ENCODE peak calls at places on chromosomes 12 and 14, in five cellular contexts. F is ovary, V is hepatocyte, S is GM06990, U is uterus. J is an unnamed sample.

GRCh38 chr12:45994736-45995135 is 4.4 kb upstream of the SCAF11 start:
- DNase-seq in V (no peak), U (no peak), F (no peak), S (no peak), J (no peak)

GRCh38 chr12:3544296-3544965 is 53.4 kb downstream of the PRMT8 start:
- DNase-seq in F (no peak), U (no peak), S (no peak), V (peak; percentile 20), J (no peak)

GRCh38 chr12:24854908-24855307 is 94.0 kb downstream of the BCAT1 start:
- DNase-seq in V (no peak), F (no peak), U (no peak), S (no peak), J (no peak)

GRCh38 chr12:63915105-63915830 is 70.8 kb downstream of the SRGAP1 start:
- DNase-seq in V (no peak), S (no peak), U (no peak), F (no peak), J (no peak)

GRCh38 chr14:45135181-45135580 is 549 bp upstream of the FANCM start:
- DNase-seq in F (no peak), U (no peak), V (peak; percentile 8), S (peak; percentile 19), J (no peak)

GRCh38 chr14:95363468-95363954 is 43.8 kb upstream of the CLMN start:
- DNase-seq in V (no peak), F (no peak), U (no peak), S (peak; percentile 28), J (no peak)

GRCh38 chr12:91222746-91223145 is 40.1 kb upstream of the DCN start:
- DNase-seq in U (no peak), F (no peak), V (no peak), S (no peak), J (no peak)

GRCh38 chr12:116125981-116126566 is 151.4 kb downstream of the MED13L start:
- DNase-seq in U (no peak), F (no peak), S (no peak), V (no peak), J (no peak)

GRCh38 chr12:6935551-6936377 is 7.9 kb upstream of the RNU7-1 start:
- DNase-seq in F (no peak), U (no peak), S (no peak), V (no peak), J (no peak)

GRCh38 chr14:76502219-76502618 is 126.3 kb downstream of the ESRRB start:
- DNase-seq in U (no peak), F (no peak), V (no peak), S (no peak), J (no peak)

GRCh38 chr14:96239759-96240158 is 16.3 kb upstream of the BDKRB1 start:
- DNase-seq in V (peak; percentile 80), U (no peak), F (no peak), S (no peak), J (no peak)

GRCh38 chr12:118188690-118189371 is 52.9 kb downstream of the PEBP1 start:
- DNase-seq in S (no peak), U (peak; percentile 60), F (peak; percentile 81), V (no peak), J (no peak)

GRCh38 chr14:67444395-67444794 is 32.4 kb upstream of the PLEK2 start:
- DNase-seq in S (no peak), F (no peak), U (no peak), V (no peak), J (no peak)

GRCh38 chr14:24607081-24607480 is 2.4 kb downstream of the GZMH start:
- DNase-seq in S (no peak), V (no peak), F (no peak), U (no peak), J (no peak)

GRCh38 chr12:65277994-65278575 is 398 bp upstream of the MSRB3 start:
- DNase-seq in U (no peak), S (peak; percentile 4), F (no peak), V (peak; percentile 7), J (no peak)

GRCh38 chr14:105255021-105255507 is 6.7 kb downstream of the BTBD6 start:
- DNase-seq in V (no peak), F (no peak), S (no peak), U (no peak), J (no peak)

GRCh38 chr12:105922670-105923102 is 216.1 kb downstream of the NUAK1 start:
- DNase-seq in U (no peak), V (no peak), S (no peak), F (no peak), J (no peak)

GRCh38 chr12:49973361-49973830 is 649 bp downstream of the AQP6 start:
- DNase-seq in U (no peak), F (no peak), S (no peak), V (no peak), J (no peak)

GRCh38 chr12:57454566-57455373 is at the start of gene INHBE:
- DNase-seq in U (no peak), S (no peak), V (peak; percentile 83), F (no peak), J (no peak)

DNA sequence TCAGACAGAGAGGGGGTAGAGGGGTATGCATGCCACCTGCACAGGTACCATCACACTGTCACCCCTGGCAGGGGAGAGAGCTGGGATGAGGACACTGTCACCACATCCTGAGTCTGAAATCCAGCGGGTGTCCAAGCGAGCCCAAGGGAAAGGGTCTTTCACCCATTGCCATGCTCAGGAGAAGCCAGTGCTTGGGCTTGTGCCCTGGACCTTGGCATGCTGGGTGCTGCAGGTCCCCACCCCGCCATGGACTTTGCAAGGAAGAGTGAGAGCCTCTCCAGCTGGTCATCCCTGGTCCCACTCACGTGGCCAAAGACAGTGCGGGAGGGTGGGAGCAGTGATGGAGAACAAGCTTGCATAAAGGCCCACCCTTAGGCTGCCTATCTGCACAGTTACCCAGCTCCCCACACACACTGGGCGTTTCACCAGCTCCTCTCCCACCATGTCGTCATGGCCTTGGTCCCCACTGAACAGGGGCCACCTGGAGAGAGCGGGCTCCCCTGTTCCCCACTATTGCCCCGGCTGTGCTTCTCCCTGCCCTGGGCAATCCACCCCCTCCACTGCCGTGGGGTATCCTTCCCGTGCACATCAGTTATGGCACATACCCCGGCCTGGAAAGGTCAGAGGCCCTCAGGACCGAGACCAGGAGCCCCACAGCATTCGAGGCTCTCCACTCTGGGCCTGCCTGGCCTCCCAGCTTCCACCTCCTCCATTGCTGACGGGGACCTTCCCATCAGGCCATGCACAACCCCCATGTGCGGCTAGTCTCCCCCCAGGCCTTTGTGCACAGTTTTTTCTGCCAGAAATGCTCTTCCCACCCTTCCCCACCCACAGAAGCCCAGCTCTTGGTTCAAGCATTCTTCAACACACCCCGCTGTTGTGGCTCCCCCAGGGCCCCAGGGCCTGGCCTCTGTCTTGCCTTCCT is 58.6 kb upstream of the BCL11B start:
- DNase-seq in U (no peak), S (no peak), F (no peak), V (no peak), J (no peak)
- H3K27me3 ChIP-seq in U (no peaks in the 10 kb centered on the region), S (no peaks in the 10 kb centered on the region), F (no peaks in the 10 kb centered on the region), V (no peaks in the 10 kb centered on the region), J (no peaks in the 10 kb centered on the region)

GRCh38 chr14:99384446-99385417 is 95.9 kb downstream of the SETD3 start:
- DNase-seq in F (no peak), U (no peak), S (no peak), V (no peak), J (no peak)
- H3K27me3 ChIP-seq in F (no peaks in the 10 kb centered on the region), U (no peaks in the 10 kb centered on the region), S (no peaks in the 10 kb centered on the region), V (no peaks in the 10 kb centered on the region), J (no peaks in the 10 kb centered on the region)

DNA sequence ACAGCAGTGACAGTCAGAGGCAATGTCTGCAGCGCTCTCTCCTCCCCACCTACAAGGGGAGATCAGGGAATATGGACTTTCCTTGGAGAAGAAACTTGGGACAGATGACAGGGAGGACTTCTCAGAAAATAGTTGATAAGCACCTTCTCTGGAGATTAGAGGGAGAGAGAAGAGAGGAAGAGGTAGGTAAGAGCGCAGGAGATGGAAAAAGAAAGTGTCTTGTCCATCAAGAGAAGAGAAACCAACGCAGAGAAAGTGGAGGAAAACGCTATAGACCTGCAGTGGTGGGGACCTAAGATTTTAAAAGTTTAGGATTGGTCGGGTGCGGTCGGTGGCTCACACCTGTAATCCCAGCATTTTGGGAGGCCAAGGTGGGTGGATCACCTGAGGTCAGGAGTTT is 15.5 kb upstream of the SMUG1 start:
- DNase-seq in U (no peak), V (no peak), S (no peak), F (no peak), J (no peak)
- H3K27me3 ChIP-seq in U (no peaks in the 10 kb centered on the region), V (peaks cover 22% of the 10 kb centered on the region), S (peaks cover 4% of the 10 kb centered on the region), F (no peaks in the 10 kb centered on the region), J (no peaks in the 10 kb centered on the region)

GRCh38 chr14:60487211-60487610 is 1.3 kb upstream of the C14orf39 start:
- DNase-seq in S (no peak), V (no peak), F (no peak), U (no peak), J (no peak)

GRCh38 chr14:60485057-60485599 is 735 bp downstream of the C14orf39 start:
- DNase-seq in S (no peak), V (no peak), F (no peak), U (no peak), J (no peak)

GRCh38 chr14:60485600-60486251 is at the start of gene C14orf39:
- DNase-seq in F (peak; percentile 56), U (no peak), S (peak; percentile 16), V (peak; percentile 76), J (no peak)

GRCh38 chr14:60490270-60490669 is 4.4 kb upstream of the C14orf39 start:
- DNase-seq in V (no peak), U (no peak), S (no peak), F (no peak), J (no peak)

DNA sequence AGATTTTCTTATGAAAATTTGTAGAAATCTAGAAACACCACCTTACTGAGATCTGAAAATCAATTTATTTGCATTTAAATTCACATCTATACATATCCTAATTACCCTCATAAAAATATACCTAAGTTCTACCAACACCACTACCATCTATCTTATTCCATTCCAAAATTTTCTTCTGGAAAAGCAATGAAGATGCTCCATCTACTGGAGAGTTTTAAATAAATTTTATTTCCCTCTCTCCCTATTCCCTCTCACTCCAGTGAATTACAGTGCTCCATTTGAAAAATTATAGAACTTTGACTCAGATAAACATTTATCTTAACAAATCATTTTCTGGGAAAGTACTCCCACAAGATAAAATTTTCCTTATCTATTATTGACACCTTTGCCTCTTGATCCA is 2.3 kb upstream of the C14orf39 start:
- DNase-seq in F (no peak), S (no peak), U (no peak), V (no peak), J (no peak)
- H3K27me3 ChIP-seq in F (peaks cover 2% of the 10 kb centered on the region), S (no peaks in the 10 kb centered on the region), U (no peaks in the 10 kb centered on the region), V (peaks cover 79% of the 10 kb centered on the region), J (no peaks in the 10 kb centered on the region)

DNA sequence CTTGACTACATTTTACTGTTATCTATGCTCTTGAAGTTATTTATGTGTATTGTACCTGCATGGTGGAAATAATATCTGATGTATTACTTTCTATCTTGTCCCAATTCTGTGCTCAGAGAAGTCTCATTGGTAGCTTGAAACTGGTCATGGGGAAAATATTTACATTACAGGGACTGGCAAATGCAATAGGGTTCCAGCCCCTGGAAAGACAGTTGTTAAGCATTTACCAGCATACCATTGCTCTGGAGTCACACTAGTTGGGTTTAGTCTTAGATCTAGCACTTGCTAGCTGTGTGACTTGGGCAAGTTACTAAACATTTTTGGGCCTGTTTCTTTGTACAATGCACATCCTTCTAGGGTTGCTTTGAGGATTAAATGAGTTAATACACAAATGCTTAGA is 86.3 kb upstream of the NRXN3 start:
- DNase-seq in F (no peak), U (no peak), V (no peak), S (no peak), J (no peak)
- H3K27me3 ChIP-seq in F (no peaks in the 10 kb centered on the region), U (no peaks in the 10 kb centered on the region), V (no peaks in the 10 kb centered on the region), S (no peaks in the 10 kb centered on the region), J (no peaks in the 10 kb centered on the region)

GRCh38 chr12:20442322-20442721 is 74.0 kb downstream of the PDE3A start:
- DNase-seq in S (no peak), V (no peak), U (no peak), F (no peak), J (no peak)
- H3K27me3 ChIP-seq in S (no peaks in the 10 kb centered on the region), V (no peaks in the 10 kb centered on the region), U (no peaks in the 10 kb centered on the region), F (no peaks in the 10 kb centered on the region), J (no peaks in the 10 kb centered on the region)

GRCh38 chr12:2544213-2544612 is 250.6 kb upstream of the FKBP4 start:
- DNase-seq in U (no peak), F (no peak), V (no peak), S (no peak), J (no peak)
- H3K27me3 ChIP-seq in U (no peaks in the 10 kb centered on the region), F (no peaks in the 10 kb centered on the region), V (peaks cover 8% of the 10 kb centered on the region), S (no peaks in the 10 kb centered on the region), J (no peaks in the 10 kb centered on the region)

J was measured in lung.